ENCODE peak calls at places on chromosomes 11 and 22, in four cellular contexts. R is activated CD8-positive, alpha-beta memory T cell treated with anti-CD3 and anti-CD28 coated beads for 4 hours; I is NCI-H510A; P is CD4-positive, alpha-beta T cell. S is an unnamed sample.

GRCh38 chr11:132114185-132114584 is 743.8 kb downstream of the NTM start:
- DNase-seq in R (no peak), I (peak), P (no peak), S (peak)

GRCh38 chr11:490186-490929 is 16.7 kb downstream of the RNH1 start:
- DNase-seq in R (no peak), I (no peak), P (no peak), S (peak)

GRCh38 chr11:88332851-88333250 is 4.7 kb downstream of the CTSC start:
- DNase-seq in R (no peak), I (no peak), P (no peak), S (no peak)

GRCh38 chr11:67320011-67320410 is 16.7 kb downstream of the SSH3 start:
- DNase-seq in R (no peak), I (no peak), P (no peak), S (no peak)

GRCh38 chr11:90286640-90287039 is 63.8 kb upstream of the CHORDC1 start:
- DNase-seq in R (no peak), I (no peak), P (no peak), S (no peak)

GRCh38 chr11:118006153-118006534 is 19.9 kb downstream of the IL10RA start:
- DNase-seq in R (no peak), I (no peak), P (no peak), S (no peak)

GRCh38 chr11:57982763-57983162 is 40.9 kb upstream of the OR9Q1 start:
- DNase-seq in R (no peak), I (no peak), P (no peak), S (no peak)

GRCh38 chr22:36671398-36671797 is 32.2 kb downstream of the CACNG2 start:
- DNase-seq in R (no peak), I (no peak), P (no peak), S (no peak)

GRCh38 chr22:24093855-24094254 is 82.8 kb downstream of the CABIN1 start:
- DNase-seq in R (no peak), I (no peak), P (no peak), S (no peak)

GRCh38 chr11:58618215-58618614 is 4.2 kb upstream of the CNTF start:
- DNase-seq in R (no peak), I (no peak), P (peak), S (no peak)

GRCh38 chr11:74749127-74749964 is 697 bp downstream of the RNF169 start:
- DNase-seq in R (no peak), I (peak), P (peak), S (peak)

GRCh38 chr22:45866398-45867117 is 110.4 kb downstream of the WNT7B start:
- DNase-seq in R (no peak), I (no peak), P (no peak), S (peak)

GRCh38 chr11:111520565-111520964 is 6.0 kb downstream of the HOATZ start:
- DNase-seq in R (no peak), I (no peak), P (no peak), S (no peak)

GRCh38 chr11:123393312-123393927 is 36.6 kb upstream of the GRAMD1B start:
- DNase-seq in R (no peak), I (no peak), P (no peak), S (no peak)

GRCh38 chr11:34468209-34468841 is 29.6 kb downstream of the CAT start:
- DNase-seq in R (peak), I (no peak), P (peak), S (peak)

GRCh38 chr22:37601540-37602442 is 6.8 kb upstream of the GGA1 start:
- DNase-seq in R (no peak), I (peak), P (no peak), S (peak)

GRCh38 chr11:386483-386882 is 7.5 kb upstream of the PKP3 start:
- DNase-seq in R (no peak), I (no peak), P (no peak), S (no peak)

GRCh38 chr11:126462422-126462821 is 106.9 kb downstream of the ST3GAL4 start:
- DNase-seq in R (no peak), I (no peak), P (no peak), S (no peak)

GRCh38 chr11:57777969-57778317 is 16.3 kb downstream of the CTNND1 start:
- DNase-seq in R (no peak), I (no peak), P (no peak), S (peak)